ENCODE peak calls at places on chromosomes 11 and 22, in nine cellular contexts. Q is pancreas; U is lung; W is CD8-positive, alpha-beta memory T cell; C is heart right ventricle; T is kidney; L is HCT116; F is ovary; V is uterus. M is an unnamed sample.

GRCh38 chr22:47189056-47189916 is 426.8 kb downstream of the TBC1D22A start:
- DNase-seq in Q (no peak), U (no peak), W (no peak), C (no peak), T (peak; percentile 59), L (no peak), F (no peak), V (peak; percentile 8), M (no peak)

GRCh38 chr11:73386026-73386425 is 9.8 kb downstream of the RELT start:
- DNase-seq in Q (no peak), U (peak; percentile 52), W (no peak), C (no peak), T (no peak), L (no peak), F (no peak), V (no peak), M (peak; percentile 59)

GRCh38 chr11:122242731-122243130 is 126.7 kb upstream of the BLID start:
- DNase-seq in Q (no peak), U (no peak), W (no peak), C (peak; percentile 13), T (no peak), L (no peak), F (no peak), V (no peak), M (no peak)

GRCh38 chr11:118708296-118708695 is 28.8 kb upstream of the TREH start:
- DNase-seq in Q (no peak), U (no peak), W (no peak), C (no peak), T (no peak), L (no peak), F (no peak), V (no peak), M (no peak)

GRCh38 chr11:102545701-102546100 is 15.2 kb upstream of the MMP7 start:
- DNase-seq in Q (no peak), U (no peak), W (no peak), C (no peak), T (no peak), L (no peak), F (no peak), V (no peak), M (no peak)

GRCh38 chr22:47259990-47260389 is 497.5 kb downstream of the TBC1D22A start:
- DNase-seq in Q (no peak), U (no peak), W (no peak), C (no peak), T (no peak), L (no peak), F (no peak), V (no peak), M (no peak)

GRCh38 chr22:30870451-30871345 is 97.9 kb downstream of the MORC2 start:
- DNase-seq in Q (no peak), U (no peak), W (no peak), C (no peak), T (peak; percentile 54), L (no peak), F (peak; percentile 6), V (no peak), M (no peak)

GRCh38 chr11:34223021-34223813 is 117.8 kb downstream of the NAT10 start:
- DNase-seq in Q (no peak), U (no peak), W (no peak), C (peak; percentile 60), T (peak; percentile 90), L (no peak), F (peak; percentile 48), V (peak; percentile 90), M (peak; percentile 63)

GRCh38 chr11:120296554-120296953 is 28.5 kb upstream of the TLCD5 start:
- DNase-seq in Q (no peak), U (no peak), W (no peak), C (no peak), T (no peak), L (no peak), F (no peak), V (no peak), M (no peak)

GRCh38 chr11:86955674-86956522 is 703 bp upstream of the FZD4 start:
- DNase-seq in Q (peak; percentile 85), U (peak; percentile 75), W (no peak), C (peak; percentile 89), T (peak; percentile 95), L (peak; percentile 34), F (peak; percentile 87), V (peak; percentile 87), M (peak; percentile 89)

GRCh38 chr11:61714916-61715315 is 34.7 kb downstream of the DAGLA start:
- DNase-seq in Q (no peak), U (no peak), W (no peak), C (no peak), T (no peak), L (no peak), F (no peak), V (no peak), M (no peak)

GRCh38 chr11:2201542-2201941 is 29.9 kb upstream of the TH start:
- DNase-seq in Q (no peak), U (no peak), W (no peak), C (no peak), T (no peak), L (no peak), F (no peak), V (no peak), M (no peak)

GRCh38 chr11:117830674-117831351 is 6.3 kb upstream of the FXYD2 start:
- DNase-seq in Q (no peak), U (no peak), W (no peak), C (peak; percentile 3), T (peak; percentile 41), L (no peak), F (no peak), V (peak; percentile 13), M (no peak)

GRCh38 chr11:9091044-9091936 is at the start of gene SCUBE2:
- DNase-seq in Q (peak; percentile 50), U (no peak), W (no peak), C (no peak), T (no peak), L (no peak), F (no peak), V (no peak), M (peak; percentile 40)
- H3K4me3 ChIP-seq in Q (peak within 1 kb of the TSS; percentile 65), U (peak within 1 kb of the TSS; percentile 18), W (no peak within 1 kb of the TSS), C (peak within 1 kb of the TSS; percentile 58), T (no peak within 1 kb of the TSS), L (no peak within 1 kb of the TSS), F (peak within 1 kb of the TSS; percentile 39), V (peak within 1 kb of the TSS; percentile 3), M (peak within 1 kb of the TSS; percentile 6)

GRCh38 chr11:70636659-70637058 is 238.3 kb downstream of the CTTN start:
- DNase-seq in Q (no peak), U (no peak), W (no peak), C (no peak), T (no peak), L (no peak), F (no peak), V (no peak), M (no peak)

GRCh38 chr11:70633610-70634009 is 235.3 kb downstream of the CTTN start:
- DNase-seq in Q (no peak), U (no peak), W (no peak), C (no peak), T (no peak), L (no peak), F (no peak), V (no peak), M (no peak)

GRCh38 chr11:70637949-70638598 is 239.7 kb downstream of the CTTN start:
- DNase-seq in Q (no peak), U (no peak), W (no peak), C (no peak), T (no peak), L (no peak), F (no peak), V (no peak), M (no peak)

GRCh38 chr11:70640408-70640807 is 242.1 kb downstream of the CTTN start:
- DNase-seq in Q (no peak), U (no peak), W (no peak), C (no peak), T (no peak), L (no peak), F (no peak), V (no peak), M (no peak)

DNA sequence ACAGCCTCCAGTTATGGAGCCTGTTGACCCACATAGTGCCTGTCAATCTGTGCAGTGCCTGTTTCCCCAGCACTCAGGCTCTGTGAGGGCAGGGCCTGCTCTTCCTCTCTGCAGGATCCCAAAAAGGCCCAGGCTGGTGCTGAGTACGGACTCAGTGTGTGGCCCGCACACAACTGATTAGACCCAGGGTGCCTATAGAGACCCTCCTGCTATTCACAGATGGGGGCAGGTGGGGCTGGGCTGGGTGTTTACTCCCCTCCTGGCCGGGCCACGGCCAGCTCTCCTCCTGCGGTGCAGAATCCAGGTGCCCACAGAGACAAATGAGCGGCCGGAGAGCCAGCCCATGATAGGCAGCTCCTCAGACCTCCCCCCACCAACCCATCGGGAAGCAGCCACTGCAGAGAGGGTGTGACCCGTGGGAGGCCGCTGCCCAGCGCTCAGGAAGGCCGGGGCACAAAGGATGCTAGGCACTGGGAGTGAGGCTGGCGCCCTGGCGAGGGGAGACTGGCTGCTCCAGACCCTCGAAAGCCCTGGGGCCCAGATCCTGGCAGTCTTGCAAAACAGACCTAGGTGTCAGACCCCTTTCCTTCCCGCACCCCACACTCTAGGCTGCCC is 239.0 kb downstream of the CTTN start:
- DNase-seq in Q (no peak), U (no peak), W (no peak), C (no peak), T (no peak), L (no peak), F (no peak), V (no peak), M (no peak)
- H3K36me3 ChIP-seq in Q (no peaks in the 10 kb centered on the region), U (no peaks in the 10 kb centered on the region), W (no peaks in the 10 kb centered on the region), C (no peaks in the 10 kb centered on the region), T (no peaks in the 10 kb centered on the region), L (no peaks in the 10 kb centered on the region), F (no peaks in the 10 kb centered on the region), V (no peaks in the 10 kb centered on the region), M (no peaks in the 10 kb centered on the region)

GRCh38 chr11:111540114-111540920 is at the start of gene LAYN:
- DNase-seq in Q (peak; percentile 30), U (no peak), W (no peak), C (peak; percentile 57), T (peak; percentile 88), L (no peak), F (peak; percentile 75), V (peak; percentile 69), M (peak; percentile 79)

GRCh38 chr11:111542606-111543275 is 2.2 kb downstream of the LAYN start:
- DNase-seq in Q (no peak), U (no peak), W (no peak), C (no peak), T (no peak), L (no peak), F (no peak), V (no peak), M (no peak)

GRCh38 chr11:111539426-111540113 is 950 bp upstream of the LAYN start:
- DNase-seq in Q (no peak), U (no peak), W (no peak), C (no peak), T (no peak), L (no peak), F (no peak), V (no peak), M (no peak)

GRCh38 chr11:111540921-111541208 is 345 bp downstream of the LAYN start:
- DNase-seq in Q (peak; percentile 22), U (no peak), W (no peak), C (no peak), T (no peak), L (no peak), F (no peak), V (no peak), M (no peak)

GRCh38 chr11:111541209-111542061 is 915 bp downstream of the LAYN start:
- DNase-seq in Q (peak; percentile 32), U (peak; percentile 47), W (no peak), C (peak; percentile 73), T (peak; percentile 78), L (no peak), F (peak; percentile 78), V (peak; percentile 74), M (peak; percentile 32)
- H3K4me3 ChIP-seq in Q (peak overlapping the region; percentile 51), U (peak overlapping the region; percentile 61), W (no peak overlapping the region), C (peak overlapping the region; percentile 71), T (peak overlapping the region; percentile 10), L (no peak overlapping the region), F (peak overlapping the region; percentile 61), V (peak overlapping the region; percentile 61), M (peak overlapping the region; percentile 37)

GRCh38 chr22:20994128-20994901 is 7.6 kb downstream of the THAP7 start:
- DNase-seq in Q (no peak), U (no peak), W (no peak), C (no peak), T (peak; percentile 66), L (no peak), F (no peak), V (no peak), M (no peak)
- H3K36me3 ChIP-seq in Q (peaks cover 19% of the 10 kb centered on the region), U (peaks cover 73% of the 10 kb centered on the region), W (peaks cover 8% of the 10 kb centered on the region), C (peaks cover 31% of the 10 kb centered on the region), T (peaks cover 6% of the 10 kb centered on the region), L (peaks cover 9% of the 10 kb centered on the region), F (no peaks in the 10 kb centered on the region), V (no peaks in the 10 kb centered on the region), M (peaks cover 42% of the 10 kb centered on the region)

M was measured in HAP-1.